ENCODE peak calls at places on chromosomes 11 and 22, in five cellular contexts. R, U, H, N and W are unnamed samples.

GRCh38 chr11:115256326-115257197 is 247.7 kb downstream of the CADM1 start:
- DNase-seq in R (no peak), U (no peak), H (peak), N (no peak), W (no peak)

GRCh38 chr11:12087075-12087775 is 23.2 kb upstream of the MICAL2 start:
- DNase-seq in R (no peak), U (no peak), H (no peak), N (no peak), W (no peak)

GRCh38 chr11:84833488-84834086 is 793.6 kb downstream of the DLG2 start:
- DNase-seq in R (no peak), U (no peak), H (no peak), N (no peak), W (no peak)

GRCh38 chr11:12802418-12803085 is 128.3 kb downstream of the TEAD1 start:
- DNase-seq in R (no peak), U (no peak), H (peak), N (no peak), W (no peak)

GRCh38 chr11:2990617-2991476 is 1.3 kb downstream of the NAP1L4 start:
- DNase-seq in R (no peak), U (no peak), H (peak), N (no peak), W (no peak)

GRCh38 chr11:82682003-82682751 is 51.5 kb downstream of the FAM181B start:
- DNase-seq in R (no peak), U (no peak), H (peak), N (no peak), W (peak)

GRCh38 chr11:1826552-1827094 is 8.2 kb upstream of the SYT8 start:
- DNase-seq in R (no peak), U (no peak), H (no peak), N (no peak), W (no peak)

GRCh38 chr11:17954395-17955252 is 58.2 kb downstream of the SERGEF start:
- DNase-seq in R (no peak), U (no peak), H (no peak), N (no peak), W (peak)

GRCh38 chr22:38718414-38718813 is 12.7 kb downstream of the GTPBP1 start:
- DNase-seq in R (no peak), U (no peak), H (no peak), N (no peak), W (no peak)

GRCh38 chr11:115930886-115931537 is 426.8 kb upstream of the CADM1 start:
- DNase-seq in R (no peak), U (no peak), H (no peak), N (no peak), W (peak)

GRCh38 chr11:113193077-113193476 is 121.3 kb upstream of the TTC12 start:
- DNase-seq in R (no peak), U (no peak), H (no peak), N (no peak), W (no peak)

GRCh38 chr11:63613517-63614135 is 607 bp downstream of the PLAAT3 start:
- DNase-seq in R (peak), U (no peak), H (peak), N (peak), W (peak)

GRCh38 chr11:102154806-102155205 is 44.6 kb downstream of the YAP1 start:
- DNase-seq in R (no peak), U (no peak), H (no peak), N (no peak), W (no peak)

GRCh38 chr11:110349109-110349996 is 52.9 kb upstream of the RDX start:
- DNase-seq in R (no peak), U (peak), H (no peak), N (no peak), W (no peak)

GRCh38 chr11:129458756-129459535 is 83.3 kb downstream of the BARX2 start:
- DNase-seq in R (no peak), U (no peak), H (peak), N (no peak), W (no peak)

GRCh38 chr22:37334461-37334858 is 52.2 kb downstream of the CYTH4 start:
- DNase-seq in R (no peak), U (no peak), H (no peak), N (no peak), W (no peak)

GRCh38 chr22:44030051-44030701 is 6.1 kb downstream of the PARVB start:
- DNase-seq in R (no peak), U (no peak), H (no peak), N (no peak), W (no peak)

GRCh38 chr11:17845431-17845881 is 110.9 kb downstream of the KCNC1 start:
- DNase-seq in R (no peak), U (no peak), H (no peak), N (no peak), W (no peak)

GRCh38 chr22:37294747-37295146 is 12.4 kb downstream of the CYTH4 start:
- DNase-seq in R (no peak), U (no peak), H (no peak), N (no peak), W (no peak)

GRCh38 chr11:8698917-8699441 is 16.4 kb downstream of the RPL27A start:
- DNase-seq in R (no peak), U (no peak), H (peak), N (no peak), W (no peak)

GRCh38 chr11:94546886-94547285 is 3.2 kb downstream of the FUT4 start:
- DNase-seq in R (no peak), U (no peak), H (peak), N (no peak), W (no peak)